ENCODE peak calls at places on chromosomes 2 and 18, in five cellular contexts. Y is pancreas, I is thoracic aorta, P is cardiac muscle cell, D is spleen. Z is an unnamed sample.
A peak's percentile ranks its signal among the peaks of the same experiment; 100 is the strongest.

GRCh38 chr2:47708801-47709499 is 74.0 kb upstream of the MSH6 start:
- DNase-seq in Y (no peak), I (no peak), P (no peak), D (no peak), Z (no peak)

GRCh38 chr2:112679484-112679883 is 33.7 kb downstream of the SLC20A1 start:
- DNase-seq in Y (no peak), I (no peak), P (no peak), D (no peak), Z (peak; percentile 15)

GRCh38 chr2:96945011-96945410 is 41.4 kb downstream of the FAM178B start:
- DNase-seq in Y (no peak), I (no peak), P (no peak), D (no peak), Z (no peak)

GRCh38 chr18:9925369-9925768 is 11.6 kb downstream of the VAPA start:
- DNase-seq in Y (no peak), I (no peak), P (peak; percentile 35), D (no peak), Z (no peak)

GRCh38 chr2:239157766-239158165 is 243.1 kb downstream of the HDAC4 start:
- DNase-seq in Y (no peak), I (no peak), P (peak; percentile 3), D (peak; percentile 75), Z (peak; percentile 24)

GRCh38 chr18:77478619-77479018 is 229.0 kb downstream of the GALR1 start:
- DNase-seq in Y (peak; percentile 21), I (no peak), P (peak; percentile 58), D (no peak), Z (peak; percentile 39)

GRCh38 chr2:72006188-72006736 is 141.4 kb downstream of the CYP26B1 start:
- DNase-seq in Y (no peak), I (no peak), P (no peak), D (no peak), Z (no peak)

GRCh38 chr2:109380502-109381326 is 233.1 kb downstream of the SEPTIN10 start:
- DNase-seq in Y (no peak), I (no peak), P (no peak), D (peak; percentile 62), Z (peak; percentile 4)

GRCh38 chr2:158797963-158798700 is 3.0 kb downstream of the DAPL1 start:
- DNase-seq in Y (no peak), I (no peak), P (peak; percentile 15), D (no peak), Z (no peak)

GRCh38 chr2:207046642-207047213 is 107.4 kb downstream of the CPO start:
- DNase-seq in Y (no peak), I (no peak), P (peak; percentile 72), D (no peak), Z (no peak)

GRCh38 chr18:59646946-59647307 is 50.3 kb downstream of the CCBE1 start:
- DNase-seq in Y (no peak), I (no peak), P (no peak), D (no peak), Z (no peak)

GRCh38 chr18:59643740-59644139 is 53.5 kb downstream of the CCBE1 start:
- DNase-seq in Y (no peak), I (no peak), P (no peak), D (no peak), Z (no peak)

GRCh38 chr18:59650266-59650820 is 46.9 kb downstream of the CCBE1 start:
- DNase-seq in Y (no peak), I (no peak), P (no peak), D (no peak), Z (no peak)

GRCh38 chr18:59649575-59649974 is 47.6 kb downstream of the CCBE1 start:
- DNase-seq in Y (no peak), I (no peak), P (no peak), D (no peak), Z (no peak)

GRCh38 chr18:59646228-59646945 is 50.8 kb downstream of the CCBE1 start:
- DNase-seq in Y (no peak), I (no peak), P (no peak), D (no peak), Z (no peak)
- TF ChIP-seq CTCF in Y (no peak), I (no peak), P (no peak), D (no peak), Z (no peak)

GRCh38 chr2:139411236-139411635 is 631.0 kb upstream of the NXPH2 start:
- DNase-seq in Y (no peak), I (no peak), P (no peak), D (no peak), Z (no peak)
- H3K27ac ChIP-seq in Y (no peak overlapping the region), I (no peak overlapping the region), P (no peak overlapping the region), D (no peak overlapping the region), Z (no peak overlapping the region)

GRCh38 chr2:27496357-27497287 is at the start of gene GCKR:
- DNase-seq in Y (peak; percentile 70), I (no peak), P (peak; percentile 36), D (no peak), Z (no peak)
- H3K4me3 ChIP-seq in Y (no peak within 1 kb of the TSS), I (peak within 1 kb of the TSS; percentile 88), P (no peak within 1 kb of the TSS), D (no peak within 1 kb of the TSS), Z (peak within 1 kb of the TSS; percentile 66)

GRCh38 chr18:68426731-68427315 is 288.1 kb downstream of the TMX3 start:
- DNase-seq in Y (no peak), I (no peak), P (no peak), D (no peak), Z (no peak)
- TF ChIP-seq CTCF in Y (no peak), I (no peak), P (no peak), D (no peak), Z (no peak)

DNA sequence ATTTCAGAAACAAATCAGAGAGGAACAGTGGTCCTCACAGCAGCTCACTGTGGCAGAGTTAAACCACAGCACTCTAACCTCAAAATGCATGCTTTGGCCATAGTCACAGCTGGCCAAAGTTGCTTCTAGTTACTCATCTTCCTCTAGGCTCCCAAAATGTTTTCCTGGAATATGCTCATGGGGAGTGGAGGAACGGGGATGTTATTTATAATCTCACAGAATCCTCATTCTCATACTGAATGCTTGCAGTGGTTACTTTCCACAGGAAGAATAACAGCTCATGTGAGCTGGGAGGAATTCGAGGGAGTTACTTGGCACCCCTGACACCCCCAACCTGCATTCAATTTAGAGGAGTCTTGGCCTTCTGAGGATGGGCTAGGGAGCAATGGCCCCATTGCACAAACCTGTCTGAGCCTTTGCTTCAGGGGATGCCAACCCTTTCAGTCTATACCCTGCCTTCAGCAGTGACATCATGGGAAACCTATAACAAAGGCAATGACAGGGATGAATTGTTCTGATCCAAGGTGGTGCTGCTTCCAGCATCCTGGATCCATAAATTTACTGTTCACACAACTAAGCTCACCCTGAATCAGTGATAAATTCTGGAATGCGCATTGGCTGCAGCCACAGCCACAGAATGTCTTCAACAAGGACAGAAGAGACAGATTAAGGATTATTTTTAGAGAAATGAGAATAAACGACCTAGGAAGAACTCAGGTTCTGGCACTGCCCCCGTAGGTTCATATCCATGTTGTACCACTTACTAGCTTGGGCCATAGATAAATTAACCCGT is 22.5 kb upstream of the CCBE1 start:
- DNase-seq in Y (no peak), I (no peak), P (peak; percentile 74), D (no peak), Z (no peak)
- H3K27ac ChIP-seq in Y (no peak overlapping the region), I (peak overlapping the region; percentile 46), P (no peak overlapping the region), D (no peak overlapping the region), Z (no peak overlapping the region)

GRCh38 chr2:161119483-161119882 is 40.7 kb upstream of the TANK start:
- DNase-seq in Y (no peak), I (no peak), P (no peak), D (no peak), Z (no peak)

GRCh38 chr2:161116463-161116960 is 43.7 kb upstream of the TANK start:
- DNase-seq in Y (no peak), I (no peak), P (no peak), D (no peak), Z (no peak)

GRCh38 chr2:161118722-161119121 is 41.5 kb upstream of the TANK start:
- DNase-seq in Y (no peak), I (no peak), P (no peak), D (no peak), Z (no peak)

GRCh38 chr2:161115605-161116097 is 44.6 kb upstream of the TANK start:
- DNase-seq in Y (no peak), I (no peak), P (no peak), D (no peak), Z (no peak)

GRCh38 chr2:161117506-161117905 is 42.7 kb upstream of the TANK start:
- DNase-seq in Y (no peak), I (no peak), P (no peak), D (no peak), Z (no peak)
- H3K4me3 ChIP-seq in Y (no peak overlapping the region), I (no peak overlapping the region), P (no peak overlapping the region), D (no peak overlapping the region), Z (no peak overlapping the region)